ENCODE peak calls at places on chromosomes 11 and 22, in five cellular contexts. E, T, L, A and K are unnamed samples.

GRCh38 chr11:1623716-1624115 is 1.8 kb upstream of the KRTAP5-4 start:
- DNase-seq in E (no peak), T (no peak), L (no peak), A (no peak), K (no peak)

GRCh38 chr22:47151490-47151889 is 389.0 kb downstream of the TBC1D22A start:
- DNase-seq in E (no peak), T (no peak), L (no peak), A (no peak), K (no peak)

GRCh38 chr22:38712496-38713207 is 6.9 kb downstream of the GTPBP1 start:
- DNase-seq in E (no peak), T (peak), L (no peak), A (no peak), K (no peak)

GRCh38 chr11:21988477-21988876 is 204.4 kb upstream of the ANO5 start:
- DNase-seq in E (no peak), T (no peak), L (no peak), A (no peak), K (no peak)

GRCh38 chr11:129252621-129253020 is 60.5 kb upstream of the ARHGAP32 start:
- DNase-seq in E (no peak), T (no peak), L (no peak), A (no peak), K (no peak)

GRCh38 chr11:128279861-128280260 is 307.5 kb downstream of the ETS1 start:
- DNase-seq in E (no peak), T (no peak), L (no peak), A (no peak), K (no peak)

GRCh38 chr11:107653077-107653476 is 58.8 kb downstream of the SLN start:
- DNase-seq in E (no peak), T (no peak), L (no peak), A (no peak), K (no peak)

GRCh38 chr22:29503811-29504372 is 23.9 kb downstream of the NEFH start:
- DNase-seq in E (no peak), T (peak), L (peak), A (no peak), K (peak)

GRCh38 chr11:123640677-123641494 is 13.5 kb downstream of the SCN3B start:
- DNase-seq in E (no peak), T (peak), L (no peak), A (no peak), K (no peak)

GRCh38 chr22:30841264-30841663 is 127.3 kb downstream of the MORC2 start:
- DNase-seq in E (no peak), T (no peak), L (no peak), A (no peak), K (no peak)

GRCh38 chr11:118398797-118399564 is 2.4 kb upstream of the ATP5MG start:
- DNase-seq in E (no peak), T (no peak), L (no peak), A (peak), K (no peak)

GRCh38 chr11:96187779-96188624 is 155.0 kb downstream of the MAML2 start:
- DNase-seq in E (no peak), T (no peak), L (no peak), A (no peak), K (peak)

GRCh38 chr11:69513663-69514062 is 32.2 kb downstream of the LINC01488 start:
- DNase-seq in E (no peak), T (no peak), L (no peak), A (no peak), K (no peak)

GRCh38 chr11:17347676-17348075 is 3.9 kb upstream of the NCR3LG1 start:
- DNase-seq in E (no peak), T (no peak), L (no peak), A (no peak), K (no peak)

GRCh38 chr11:62431171-62431895 is 12.5 kb downstream of the SCGB1A1 start:
- DNase-seq in E (no peak), T (no peak), L (no peak), A (no peak), K (peak)

GRCh38 chr22:28108851-28109250 is 189.8 kb upstream of the PITPNB start:
- DNase-seq in E (no peak), T (no peak), L (no peak), A (no peak), K (no peak)

GRCh38 chr11:12410006-12410728 is 32.8 kb downstream of the PARVA start:
- DNase-seq in E (no peak), T (no peak), L (no peak), A (no peak), K (no peak)

GRCh38 chr11:123211134-123211879 is 16.3 kb upstream of the CLMP start:
- DNase-seq in E (no peak), T (no peak), L (no peak), A (no peak), K (no peak)

GRCh38 chr11:110000858-110001257 is 92.3 kb upstream of the ZC3H12C start:
- DNase-seq in E (no peak), T (no peak), L (no peak), A (no peak), K (no peak)

GRCh38 chr11:32905028-32905667 is 12.5 kb downstream of the QSER1 start:
- DNase-seq in E (no peak), T (no peak), L (no peak), A (no peak), K (no peak)

GRCh38 chr11:61531033-61531432 is 22.5 kb downstream of the LRRC10B start:
- DNase-seq in E (no peak), T (no peak), L (peak), A (no peak), K (no peak)

GRCh38 chr22:23077627-23078461 is 7.5 kb downstream of the GNAZ start:
- DNase-seq in E (no peak), T (no peak), L (no peak), A (no peak), K (no peak)

GRCh38 chr22:27252282-27253049 is 549.1 kb downstream of the MN1 start:
- DNase-seq in E (no peak), T (no peak), L (no peak), A (no peak), K (peak)

GRCh38 chr11:33615751-33616150 is 84.9 kb downstream of the C11orf91 start:
- DNase-seq in E (no peak), T (no peak), L (no peak), A (no peak), K (no peak)

GRCh38 chr11:1271002-1271401 is 38.4 kb downstream of the TOLLIP start:
- DNase-seq in E (no peak), T (no peak), L (no peak), A (no peak), K (peak)

GRCh38 chr11:16958833-16959232 is 55.4 kb downstream of the PLEKHA7 start:
- DNase-seq in E (no peak), T (no peak), L (no peak), A (no peak), K (no peak)

GRCh38 chr11:26418391-26418790 is 86.5 kb downstream of the ANO3 start:
- DNase-seq in E (no peak), T (no peak), L (no peak), A (no peak), K (no peak)

GRCh38 chr22:30605449-30606110 is 1.4 kb upstream of the TCN2 start:
- DNase-seq in E (no peak), T (peak), L (peak), A (no peak), K (no peak)

GRCh38 chr11:130383363-130384168 is 44.8 kb downstream of the ADAMTS8 start:
- DNase-seq in E (no peak), T (peak), L (no peak), A (no peak), K (peak)

GRCh38 chr22:37369536-37369935 is 57.7 kb downstream of the ELFN2 start:
- DNase-seq in E (no peak), T (no peak), L (no peak), A (no peak), K (no peak)

GRCh38 chr22:30047364-30047738 is 32.9 kb upstream of the HORMAD2 start:
- DNase-seq in E (no peak), T (peak), L (no peak), A (no peak), K (no peak)

GRCh38 chr11:64593156-64594105 is 2.4 kb downstream of the SLC22A12 start:
- DNase-seq in E (no peak), T (no peak), L (no peak), A (no peak), K (no peak)